ENCODE peak calls at places on chromosomes 12 and 14, in four cellular contexts. R is WTC11, P is K562, N is GM12878. M is an unnamed sample.

GRCh38 chr12:32273712-32274111 is 125.6 kb upstream of the FGD4 start:
- DNase-seq in R (peak; percentile 49), P (peak; percentile 17), N (no peak), M (no peak)

GRCh38 chr14:58107947-58108552 is 44.0 kb downstream of the ARMH4 start:
- DNase-seq in R (peak; percentile 19), P (peak; percentile 31), N (no peak), M (peak; percentile 44)

GRCh38 chr14:103118663-103119404 is 4.4 kb upstream of the TNFAIP2 start:
- DNase-seq in R (no peak), P (peak; percentile 61), N (no peak), M (no peak)

GRCh38 chr14:83556746-83557460 is 1973.0 kb upstream of the FLRT2 start:
- DNase-seq in R (no peak), P (no peak), N (no peak), M (no peak)

GRCh38 chr12:31431721-31432120 is 105.8 kb upstream of the SINHCAF start:
- DNase-seq in R (no peak), P (no peak), N (no peak), M (peak; percentile 15)

GRCh38 chr14:24011051-24011450 is 22.3 kb downstream of the DHRS4L2 start:
- DNase-seq in R (no peak), P (no peak), N (no peak), M (no peak)

GRCh38 chr14:90795744-90796143 is 20.5 kb downstream of the TTC7B start:
- DNase-seq in R (no peak), P (no peak), N (no peak), M (no peak)

GRCh38 chr12:22101749-22102243 is 55.8 kb downstream of the CMAS start:
- DNase-seq in R (no peak), P (no peak), N (no peak), M (no peak)

GRCh38 chr12:4379410-4379809 is at the start of gene FGF23:
- DNase-seq in R (peak; percentile 84), P (peak; percentile 19), N (no peak), M (peak; percentile 6)

GRCh38 chr12:86613306-86613705 is 357.1 kb upstream of the MGAT4C start:
- DNase-seq in R (no peak), P (no peak), N (no peak), M (no peak)

GRCh38 chr12:29241821-29242591 is 92.9 kb downstream of the FAR2 start:
- DNase-seq in R (no peak), P (no peak), N (peak; percentile 72), M (peak; percentile 37)

GRCh38 chr12:108804361-108804949 is 52.9 kb downstream of the SSH1 start:
- DNase-seq in R (no peak), P (no peak), N (no peak), M (no peak)

GRCh38 chr14:66624319-66624937 is 116.5 kb downstream of the GPHN start:
- DNase-seq in R (peak; percentile 62), P (peak; percentile 1), N (peak; percentile 21), M (peak; percentile 53)

GRCh38 chr12:22856120-22856699 is 231.2 kb downstream of the ETNK1 start:
- DNase-seq in R (no peak), P (peak; percentile 12), N (no peak), M (peak; percentile 20)

GRCh38 chr14:54364555-54365415 is 32.0 kb upstream of the CDKN3 start:
- DNase-seq in R (no peak), P (no peak), N (no peak), M (peak; percentile 83)

GRCh38 chr14:72560331-72560730 is 333.6 kb downstream of the DPF3 start:
- DNase-seq in R (no peak), P (no peak), N (no peak), M (no peak)

GRCh38 chr12:53560386-53560785 is 53.1 kb upstream of the NPFF start:
- DNase-seq in R (no peak), P (no peak), N (no peak), M (no peak)

GRCh38 chr14:59269431-59269830 is 81.0 kb downstream of the DAAM1 start:
- DNase-seq in R (no peak), P (no peak), N (no peak), M (no peak)

GRCh38 chr12:80239867-80240266 is 140.5 kb downstream of the OTOGL start:
- DNase-seq in R (no peak), P (no peak), N (no peak), M (no peak)

GRCh38 chr14:99468836-99469592 is 11.6 kb downstream of the SETD3 start:
- DNase-seq in R (no peak), P (no peak), N (no peak), M (no peak)

GRCh38 chr12:90076851-90077319 is 368.2 kb upstream of the ATP2B1 start:
- DNase-seq in R (no peak), P (no peak), N (no peak), M (no peak)

GRCh38 chr14:35814371-35815005 is 5.4 kb upstream of the RALGAPA1 start:
- DNase-seq in R (peak; percentile 82), P (peak; percentile 29), N (no peak), M (peak; percentile 88)

GRCh38 chr12:63897931-63898330 is 53.4 kb downstream of the SRGAP1 start:
- DNase-seq in R (no peak), P (no peak), N (no peak), M (no peak)

GRCh38 chr12:15208871-15209656 is 12.2 kb downstream of the RERG start:
- DNase-seq in R (no peak), P (no peak), N (no peak), M (no peak)

GRCh38 chr12:95547522-95548055 is 3.7 kb downstream of the USP44 start:
- DNase-seq in R (no peak), P (no peak), N (no peak), M (no peak)

GRCh38 chr12:109288571-109288970 is 20.5 kb downstream of the FOXN4 start:
- DNase-seq in R (no peak), P (no peak), N (no peak), M (no peak)

GRCh38 chr12:49671051-49671765 is 36.0 kb downstream of the FMNL3 start:
- DNase-seq in R (no peak), P (no peak), N (no peak), M (no peak)

GRCh38 chr12:2490746-2491145 is 304.0 kb upstream of the FKBP4 start:
- DNase-seq in R (no peak), P (no peak), N (no peak), M (no peak)

GRCh38 chr12:110246690-110247339 is 34.2 kb upstream of the ATP2A2 start:
- DNase-seq in R (no peak), P (no peak), N (no peak), M (no peak)

GRCh38 chr14:50260511-50260910 is 29.1 kb upstream of the SOS2 start:
- DNase-seq in R (no peak), P (no peak), N (no peak), M (peak; percentile 23)

GRCh38 chr12:68960162-68960501 is 27.2 kb upstream of the CPM start:
- DNase-seq in R (no peak), P (no peak), N (no peak), M (no peak)

GRCh38 chr12:109944975-109945374 is 44.9 kb downstream of the TCHP start:
- DNase-seq in R (peak; percentile 78), P (no peak), N (no peak), M (peak; percentile 58)

GRCh38 chr12:65881965-65882413 is 57.7 kb downstream of the HMGA2 start:
- DNase-seq in R (peak; percentile 25), P (no peak), N (no peak), M (no peak)

GRCh38 chr14:91149462-91149861 is 35.6 kb downstream of the DGLUCY start:
- DNase-seq in R (no peak), P (peak; percentile 39), N (no peak), M (peak; percentile 92)

GRCh38 chr12:22459872-22460490 is 84.4 kb downstream of the C2CD5 start:
- DNase-seq in R (no peak), P (peak; percentile 7), N (no peak), M (peak; percentile 43)

DNA sequence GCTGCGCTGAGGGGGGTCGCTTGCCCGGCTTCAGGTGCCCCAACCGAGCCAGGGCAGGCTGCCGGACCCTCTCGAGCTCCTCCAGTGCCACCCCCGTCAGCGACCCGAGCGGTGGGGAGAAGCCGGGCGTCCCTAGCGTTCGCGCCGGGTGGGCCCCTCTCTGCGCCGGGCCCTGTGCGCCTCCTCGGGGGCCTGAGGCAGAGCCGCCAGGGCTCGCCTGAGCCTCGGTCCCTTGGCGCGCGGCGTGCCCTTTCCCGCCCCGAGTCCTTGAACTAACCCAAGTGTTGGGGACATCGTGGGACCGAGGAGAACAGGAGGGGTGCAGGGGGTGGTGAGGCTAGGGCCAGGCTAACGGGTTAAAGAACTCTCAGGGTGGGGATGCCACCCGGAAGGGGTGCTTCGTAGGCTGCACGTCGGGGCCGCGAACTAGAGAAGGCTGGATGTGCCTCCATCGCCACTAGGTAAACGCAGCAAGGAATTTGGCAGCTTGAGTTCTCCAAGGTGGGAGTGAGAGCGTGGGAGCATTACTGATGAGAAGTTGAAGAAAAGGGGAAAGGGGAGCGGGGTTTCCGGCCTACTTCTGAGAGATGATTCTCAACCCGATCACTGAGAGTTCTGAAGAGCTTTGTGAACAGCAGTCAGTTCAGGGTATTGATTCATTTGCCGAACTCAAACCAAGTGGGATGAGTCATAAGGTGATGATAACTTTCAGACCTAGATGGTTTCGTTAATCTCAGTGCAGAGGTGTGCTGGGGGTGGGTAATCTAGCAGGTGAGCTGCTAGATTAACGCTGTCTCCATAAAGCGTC is 618 bp downstream of the RNF34 start:
- DNase-seq in R (peak; percentile 28), P (no peak), N (peak; percentile 56), M (peak; percentile 43)
- TF ChIP-seq CBFB in R (no peak), P (no peak), N (peak; percentile 62), M (no peak)

DNA sequence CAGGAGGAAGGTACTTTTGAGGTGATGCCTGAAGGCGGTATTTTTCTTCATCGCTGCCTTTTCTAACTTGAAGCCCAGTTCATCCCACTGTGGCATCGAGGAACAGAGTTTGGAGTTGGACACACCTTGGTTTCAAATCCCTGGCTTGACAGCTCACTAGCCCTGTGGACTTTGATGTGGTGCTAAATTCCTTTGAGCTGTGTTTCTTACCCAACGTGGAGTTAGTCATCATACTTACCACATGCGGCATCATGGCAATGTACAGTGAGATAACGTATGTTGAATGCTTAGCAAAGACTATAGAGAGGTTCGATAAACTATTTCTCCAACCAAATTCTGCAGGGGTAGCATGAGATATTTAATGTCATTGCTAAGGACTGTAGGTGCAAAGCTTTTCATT is 3.4 kb downstream of the PLEKHG3 start:
- DNase-seq in R (no peak), P (no peak), N (no peak), M (peak; percentile 81)
- TF ChIP-seq CBFB in R (no peak), P (no peak), N (no peak), M (no peak)

GRCh38 chr14:92400579-92401444 is 77.8 kb downstream of the SLC24A4 start:
- DNase-seq in R (no peak), P (no peak), N (peak; percentile 82), M (no peak)
- TF ChIP-seq CBFB in R (no peak), P (no peak), N (no peak), M (no peak)

DNA sequence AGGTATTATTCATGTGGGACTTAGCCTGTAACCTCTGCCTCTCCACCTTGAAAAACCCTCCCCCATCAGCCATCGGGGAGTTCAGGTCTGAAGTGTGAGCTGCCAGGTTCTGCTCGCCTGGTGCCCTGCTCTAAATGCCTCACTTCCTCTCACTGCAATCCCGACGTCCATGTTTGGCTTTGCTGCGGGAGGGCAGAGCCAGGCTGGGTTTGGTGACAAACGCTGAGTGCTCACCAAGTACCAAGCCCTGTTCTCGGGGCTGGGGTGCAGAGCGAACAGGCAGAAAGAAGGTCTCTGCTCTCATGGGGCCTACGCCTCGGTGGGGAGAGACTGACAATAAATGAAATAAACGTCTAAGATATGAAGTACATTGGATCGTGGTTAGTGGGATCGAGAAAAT is 2.1 kb upstream of the ADGRD1 start:
- DNase-seq in R (no peak), P (no peak), N (no peak), M (no peak)
- TF ChIP-seq CBFB in R (no peak), P (no peak), N (no peak), M (no peak)

M was measured in HepG2.